ENCODE peak calls at places on chromosomes 1 and 21, in six cellular contexts. R is spleen, H is thoracic aorta, J is astrocyte, C is brain microvascular endothelial cell, X is dorsolateral prefrontal cortex. O is an unnamed sample.

GRCh38 chr1:107389410-107390075 is 248.7 kb downstream of the NTNG1 start:
- DNase-seq in R (no peak), H (no peak), J (no peak), C (no peak), X (no peak), O (no peak)

GRCh38 chr1:53735261-53735660 is 3.7 kb downstream of the GLIS1 start:
- DNase-seq in R (no peak), H (no peak), J (peak; percentile 47), C (no peak), X (no peak), O (no peak)

GRCh38 chr1:119617751-119618691 is 30.0 kb downstream of the ZNF697 start:
- DNase-seq in R (no peak), H (no peak), J (peak; percentile 45), C (no peak), X (no peak), O (no peak)

GRCh38 chr1:154716012-154716411 is 108.0 kb upstream of the ADAR start:
- DNase-seq in R (no peak), H (no peak), J (no peak), C (no peak), X (no peak), O (no peak)

GRCh38 chr1:176211395-176212165 is 4.5 kb upstream of the COP1 start:
- DNase-seq in R (no peak), H (no peak), J (no peak), C (no peak), X (no peak), O (no peak)

GRCh38 chr1:11052839-11053757 is 6.1 kb upstream of the MASP2 start:
- DNase-seq in R (no peak), H (no peak), J (no peak), C (no peak), X (no peak), O (no peak)

GRCh38 chr1:185227161-185227560 is 70.2 kb downstream of the SWT1 start:
- DNase-seq in R (no peak), H (no peak), J (no peak), C (no peak), X (no peak), O (no peak)

GRCh38 chr21:41258617-41259016 is 58.0 kb upstream of the FAM3B start:
- DNase-seq in R (no peak), H (no peak), J (no peak), C (no peak), X (no peak), O (no peak)

GRCh38 chr1:238474263-238474662 is 583.5 kb upstream of the ZP4 start:
- DNase-seq in R (no peak), H (no peak), J (no peak), C (no peak), X (no peak), O (no peak)

GRCh38 chr1:232596666-232597303 is 33.1 kb downstream of the SIPA1L2 start:
- DNase-seq in R (no peak), H (no peak), J (no peak), C (no peak), X (no peak), O (no peak)

GRCh38 chr1:77538956-77539509 is 143.4 kb downstream of the ZZZ3 start:
- DNase-seq in R (no peak), H (no peak), J (peak; percentile 90), C (peak; percentile 83), X (no peak), O (peak; percentile 84)

GRCh38 chr1:1033731-1034437 is 14.0 kb downstream of the AGRN start:
- DNase-seq in R (no peak), H (no peak), J (no peak), C (no peak), X (no peak), O (no peak)

GRCh38 chr1:206921772-206922265 is at the start of gene FCMR:
- DNase-seq in R (no peak), H (no peak), J (no peak), C (no peak), X (no peak), O (no peak)

GRCh38 chr1:24544239-24544638 is 11.6 kb upstream of the NCMAP start:
- DNase-seq in R (no peak), H (no peak), J (no peak), C (no peak), X (no peak), O (no peak)

GRCh38 chr1:168821434-168821833 is 92.4 kb upstream of the DPT start:
- DNase-seq in R (no peak), H (no peak), J (no peak), C (no peak), X (no peak), O (no peak)

GRCh38 chr1:240352769-240353168 is 259.2 kb downstream of the GREM2 start:
- DNase-seq in R (no peak), H (no peak), J (peak; percentile 48), C (peak; percentile 94), X (no peak), O (no peak)

GRCh38 chr1:100950776-100951175 is 54.9 kb downstream of the SLC30A7 start:
- DNase-seq in R (no peak), H (no peak), J (peak; percentile 80), C (no peak), X (no peak), O (no peak)

DNA sequence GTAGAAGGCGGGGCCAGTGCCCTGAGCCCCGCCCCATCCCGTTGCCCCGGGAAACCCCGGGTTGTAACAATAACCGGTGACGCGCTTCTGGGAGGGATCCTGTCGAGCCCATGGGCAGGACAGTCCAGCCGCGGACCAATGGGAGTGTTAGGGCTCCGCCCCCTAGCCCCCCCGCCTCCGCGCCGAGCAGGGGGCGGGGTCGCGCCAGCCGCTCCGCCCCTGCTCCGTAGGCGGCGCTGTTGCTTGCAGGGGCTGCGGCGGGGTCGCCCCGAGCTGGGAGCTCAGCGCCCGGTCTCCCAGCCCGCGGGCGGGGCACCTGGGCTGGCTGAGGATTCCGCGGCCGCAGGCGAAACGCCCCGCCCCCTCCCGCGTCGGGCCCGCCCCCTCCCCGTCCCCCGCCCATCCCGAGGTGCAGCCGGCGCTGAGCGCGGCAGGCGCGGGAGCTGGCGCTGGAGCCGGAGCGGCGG is at the start of gene FOXO6:
- DNase-seq in R (peak; percentile 98), H (peak; percentile 97), J (peak; percentile 86), C (peak; percentile 97), X (peak; percentile 99), O (peak; percentile 91)
- H3K27me3 ChIP-seq in R (peaks cover 23% of the 10 kb centered on the region), H (no peaks in the 10 kb centered on the region), J (peaks cover 27% of the 10 kb centered on the region), C (peaks cover 36% of the 10 kb centered on the region), X (no peaks in the 10 kb centered on the region), O (no peaks in the 10 kb centered on the region)

GRCh38 chr1:6915999-6916565 is 130.8 kb downstream of the CAMTA1 start:
- DNase-seq in R (no peak), H (no peak), J (no peak), C (no peak), X (no peak), O (no peak)

GRCh38 chr1:6922096-6922931 is 137.1 kb downstream of the CAMTA1 start:
- DNase-seq in R (no peak), H (peak; percentile 53), J (peak; percentile 89), C (peak; percentile 18), X (no peak), O (no peak)

GRCh38 chr1:6917067-6917466 is 131.8 kb downstream of the CAMTA1 start:
- DNase-seq in R (no peak), H (no peak), J (no peak), C (no peak), X (no peak), O (no peak)

GRCh38 chr1:6918286-6918907 is 133.1 kb downstream of the CAMTA1 start:
- DNase-seq in R (no peak), H (no peak), J (peak; percentile 72), C (no peak), X (no peak), O (no peak)

GRCh38 chr1:6918908-6919511 is 133.8 kb downstream of the CAMTA1 start:
- DNase-seq in R (no peak), H (no peak), J (peak; percentile 3), C (no peak), X (no peak), O (no peak)
- TF ChIP-seq CTCF in R (no peak), H (no peak), J (no peak), C (no peak), X (no peak), O (no peak)

DNA sequence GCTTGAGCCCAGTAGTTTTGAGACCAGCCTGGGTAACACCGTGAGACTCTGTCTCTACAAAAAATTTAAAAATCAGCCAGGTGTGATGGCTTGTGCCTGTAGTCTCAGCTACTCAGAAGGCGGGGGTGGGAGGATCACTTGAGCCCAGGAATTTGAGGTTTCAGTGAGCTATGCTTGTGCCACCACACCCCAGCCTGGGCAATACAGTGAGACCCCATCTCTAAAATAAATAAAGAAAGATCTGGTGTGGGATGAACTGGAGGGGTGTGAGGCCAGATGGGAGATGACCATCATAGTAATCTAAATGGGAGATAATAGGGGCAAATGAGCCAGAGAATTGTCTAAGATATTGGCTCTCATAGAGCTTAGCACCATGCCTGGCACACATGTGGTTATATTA is 60.1 kb upstream of the TRABD2B start:
- DNase-seq in R (no peak), H (no peak), J (no peak), C (no peak), X (no peak), O (no peak)
- H3K27me3 ChIP-seq in R (no peaks in the 10 kb centered on the region), H (no peaks in the 10 kb centered on the region), J (peaks cover 9% of the 10 kb centered on the region), C (no peaks in the 10 kb centered on the region), X (peaks cover 4% of the 10 kb centered on the region), O (no peaks in the 10 kb centered on the region)

GRCh38 chr1:110829955-110830553 is 42.9 kb upstream of the CD53 start:
- DNase-seq in R (no peak), H (no peak), J (no peak), C (no peak), X (no peak), O (peak; percentile 32)
- TF ChIP-seq CTCF in R (peak; percentile 83), H (no peak), J (peak; percentile 56), C (peak; percentile 61), X (peak; percentile 22), O (peak; percentile 78)

GRCh38 chr1:7616076-7616833 is 154.8 kb upstream of the VAMP3 start:
- DNase-seq in R (peak; percentile 54), H (no peak), J (peak; percentile 10), C (peak; percentile 8), X (peak; percentile 45), O (no peak)
- H3K27me3 ChIP-seq in R (no peaks in the 10 kb centered on the region), H (no peaks in the 10 kb centered on the region), J (peaks cover 2% of the 10 kb centered on the region), C (no peaks in the 10 kb centered on the region), X (no peaks in the 10 kb centered on the region), O (peaks cover 6% of the 10 kb centered on the region)

DNA sequence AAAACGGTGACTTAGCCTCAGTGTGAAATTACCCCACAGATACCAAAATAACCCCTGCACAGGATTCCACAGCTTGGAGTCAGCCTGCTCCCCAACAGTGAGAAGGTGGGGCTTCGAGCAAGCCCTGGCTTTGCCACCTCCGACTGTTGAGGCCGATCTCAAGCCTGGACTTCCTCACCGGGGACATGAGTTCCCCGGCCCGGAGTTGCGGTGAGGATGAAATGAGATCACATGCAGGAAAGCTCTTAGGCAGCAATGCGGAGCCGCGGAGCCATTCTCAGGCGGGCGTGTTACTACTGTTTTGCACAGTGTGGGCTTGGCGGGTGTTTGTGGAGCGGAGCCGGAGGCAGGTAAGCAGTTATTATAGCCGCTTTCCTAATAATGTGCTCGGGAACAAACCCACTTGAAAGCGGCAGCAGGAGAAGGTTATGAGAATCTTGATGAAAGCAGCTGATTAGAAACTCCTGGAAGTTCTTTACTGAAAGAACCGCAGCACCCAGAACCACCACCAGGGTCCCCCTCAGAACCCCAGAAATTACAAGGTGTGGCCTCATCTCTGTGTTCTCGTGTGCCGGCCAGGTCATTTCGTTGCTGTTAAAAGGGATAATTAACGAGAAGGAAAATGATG is 3.9 kb upstream of the CLSTN1 start:
- DNase-seq in R (peak; percentile 78), H (no peak), J (no peak), C (no peak), X (peak; percentile 43), O (no peak)
- TF ChIP-seq CTCF in R (no peak), H (no peak), J (peak; percentile 26), C (peak; percentile 67), X (no peak), O (no peak)

O was measured in Panc1.